ENCODE peak calls at places on chromosome 16, in six cellular contexts. W is WTC11, V is GM23338, K is H1, F is K562, H is HepG2. Y is an unnamed sample.

GRCh38 chr16:4767872-4768548 is 1.0 kb upstream of the ZNF500 start:
- DNase-seq in W (no peak), V (no peak), K (no peak), F (no peak), H (no peak), Y (peak; percentile 20)

GRCh38 chr16:52435573-52435972 is 111.4 kb downstream of the TOX3 start:
- DNase-seq in W (no peak), V (no peak), K (no peak), F (no peak), H (no peak), Y (no peak)

GRCh38 chr16:48246066-48246465 is 1.3 kb downstream of the ABCC11 start:
- DNase-seq in W (no peak), V (no peak), K (no peak), F (no peak), H (no peak), Y (no peak)

GRCh38 chr16:3606441-3606840 is 5.0 kb downstream of the SLX4 start:
- DNase-seq in W (no peak), V (no peak), K (no peak), F (no peak), H (no peak), Y (no peak)

GRCh38 chr16:75758215-75758614 is 31.9 kb upstream of the CPHXL start:
- DNase-seq in W (no peak), V (no peak), K (no peak), F (no peak), H (no peak), Y (no peak)

GRCh38 chr16:48901712-48902374 is 291.9 kb upstream of the N4BP1 start:
- DNase-seq in W (peak; percentile 16), V (peak; percentile 53), K (no peak), F (no peak), H (no peak), Y (no peak)

GRCh38 chr16:87924937-87925670 is 11.2 kb downstream of the CA5A start:
- DNase-seq in W (no peak), V (no peak), K (no peak), F (no peak), H (no peak), Y (no peak)

GRCh38 chr16:27403601-27403992 is 1.6 kb downstream of the IL21R start:
- DNase-seq in W (no peak), V (no peak), K (no peak), F (no peak), H (no peak), Y (no peak)

GRCh38 chr16:87474566-87474996 is 18.2 kb downstream of the ZCCHC14 start:
- DNase-seq in W (no peak), V (no peak), K (no peak), F (no peak), H (peak; percentile 60), Y (no peak)

GRCh38 chr16:3690470-3690918 is 26.8 kb downstream of the TRAP1 start:
- DNase-seq in W (peak; percentile 90), V (peak; percentile 88), K (peak; percentile 95), F (peak; percentile 83), H (peak; percentile 66), Y (peak; percentile 21)

GRCh38 chr16:10090816-10091215 is 91.4 kb downstream of the GRIN2A start:
- DNase-seq in W (no peak), V (no peak), K (no peak), F (no peak), H (no peak), Y (no peak)

GRCh38 chr16:63749256-63749655 is 1372.6 kb downstream of the CDH11 start:
- DNase-seq in W (no peak), V (no peak), K (no peak), F (no peak), H (no peak), Y (no peak)

GRCh38 chr16:61564741-61565140 is 471.5 kb downstream of the CDH8 start:
- DNase-seq in W (no peak), V (no peak), K (no peak), F (no peak), H (no peak), Y (no peak)

GRCh38 chr16:3189869-3190268 is 1.9 kb downstream of the OR1F1 start:
- DNase-seq in W (no peak), V (no peak), K (no peak), F (no peak), H (no peak), Y (no peak)

GRCh38 chr16:87728026-87728425 is 37.8 kb downstream of the KLHDC4 start:
- DNase-seq in W (no peak), V (no peak), K (no peak), F (no peak), H (no peak), Y (no peak)

GRCh38 chr16:58399718-58400633 is 7.7 kb downstream of the GINS3 start:
- DNase-seq in W (no peak), V (no peak), K (no peak), F (no peak), H (no peak), Y (no peak)

GRCh38 chr16:53912155-53912554 is 208.2 kb downstream of the FTO start:
- DNase-seq in W (no peak), V (no peak), K (no peak), F (no peak), H (no peak), Y (peak; percentile 2)

GRCh38 chr16:54456291-54456690 is 169.7 kb upstream of the IRX3 start:
- DNase-seq in W (no peak), V (no peak), K (no peak), F (no peak), H (no peak), Y (no peak)

GRCh38 chr16:22070361-22071351 is 21.7 kb upstream of the VWA3A start:
- DNase-seq in W (no peak), V (no peak), K (no peak), F (no peak), H (no peak), Y (no peak)

GRCh38 chr16:82638095-82638798 is 11.5 kb downstream of the CDH13 start:
- DNase-seq in W (no peak), V (no peak), K (no peak), F (no peak), H (no peak), Y (no peak)

GRCh38 chr16:23699100-23699499 is 13.9 kb downstream of the ERN2 start:
- DNase-seq in W (no peak), V (no peak), K (no peak), F (no peak), H (no peak), Y (no peak)

GRCh38 chr16:71214771-71215381 is 15.6 kb downstream of the HYDIN start:
- DNase-seq in W (no peak), V (peak; percentile 43), K (no peak), F (no peak), H (peak; percentile 17), Y (no peak)

GRCh38 chr16:28867241-28867640 is 3.6 kb downstream of the SH2B1 start:
- DNase-seq in W (no peak), V (no peak), K (no peak), F (no peak), H (no peak), Y (no peak)

GRCh38 chr16:27385398-27385797 is 16.6 kb upstream of the IL21R start:
- DNase-seq in W (no peak), V (no peak), K (no peak), F (no peak), H (no peak), Y (no peak)

GRCh38 chr16:88878967-88879787 is 12.7 kb upstream of the PABPN1L start:
- DNase-seq in W (no peak), V (no peak), K (no peak), F (no peak), H (no peak), Y (no peak)

GRCh38 chr16:80938035-80938927 is 68.4 kb downstream of the CMC2 start:
- DNase-seq in W (no peak), V (peak; percentile 70), K (no peak), F (no peak), H (no peak), Y (no peak)

GRCh38 chr16:10126686-10127085 is 55.5 kb downstream of the GRIN2A start:
- DNase-seq in W (no peak), V (no peak), K (no peak), F (no peak), H (no peak), Y (no peak)

GRCh38 chr16:1363501-1364041 is 11.8 kb downstream of the GNPTG start:
- DNase-seq in W (peak; percentile 79), V (peak; percentile 79), K (peak; percentile 88), F (peak; percentile 71), H (peak; percentile 30), Y (no peak)
- TF ChIP-seq CREB1 in W (no peak), V (no peak), K (peak; percentile 10), F (peak; percentile 40), H (no peak), Y (no peak)

GRCh38 chr16:85917012-85917411 is 18.1 kb downstream of the IRF8 start:
- DNase-seq in W (peak; percentile 38), V (peak; percentile 24), K (no peak), F (peak; percentile 23), H (no peak), Y (no peak)
- TF ChIP-seq CREB1 in W (no peak), V (no peak), K (no peak), F (no peak), H (no peak), Y (no peak)

DNA sequence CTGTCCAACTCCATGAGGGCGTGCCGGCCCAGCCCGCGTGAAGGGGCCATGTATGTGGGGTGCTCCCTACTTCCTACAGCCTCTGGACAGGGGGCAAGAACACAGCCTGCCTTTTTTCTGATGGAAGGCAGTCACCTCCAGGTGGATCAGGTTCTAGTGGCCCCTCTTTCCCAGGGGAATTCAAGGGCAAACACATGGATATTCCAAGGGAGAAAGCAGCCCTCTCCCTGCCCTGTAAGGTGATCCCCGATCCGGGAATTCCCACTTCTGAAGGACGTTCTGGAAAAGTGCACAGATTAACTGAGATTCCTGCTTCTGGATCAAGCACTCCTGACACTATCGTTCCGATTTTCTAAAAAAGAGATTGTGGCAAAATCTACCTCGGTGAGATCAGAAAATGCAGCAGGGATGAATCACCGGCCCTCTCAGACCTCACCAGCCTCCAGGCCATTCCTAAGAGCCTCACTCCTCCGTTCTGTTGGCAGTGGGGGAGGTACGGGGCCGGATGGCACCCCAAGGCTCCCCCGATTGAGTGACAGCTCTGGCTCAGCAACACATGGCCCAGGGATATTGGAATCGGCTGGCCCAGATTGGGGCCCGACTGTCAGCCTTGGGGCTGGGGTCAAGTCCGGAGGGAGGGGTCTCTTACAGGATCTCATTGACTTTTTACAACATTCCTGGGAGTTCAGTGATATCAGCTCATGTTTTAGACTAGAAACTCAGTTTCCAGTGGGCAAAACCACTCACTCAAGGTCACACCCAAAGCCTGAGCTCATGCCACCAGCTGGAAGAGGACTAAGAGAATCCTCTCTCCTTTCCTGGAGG is 12.3 kb downstream of the STX1B start:
- DNase-seq in W (no peak), V (peak; percentile 34), K (no peak), F (no peak), H (peak; percentile 49), Y (no peak)
- TF ChIP-seq CREB1 in W (no peak), V (no peak), K (no peak), F (no peak), H (no peak), Y (no peak)

GRCh38 chr16:57044931-57045693 is 47.3 kb upstream of the CPNE2 start:
- DNase-seq in W (no peak), V (no peak), K (no peak), F (no peak), H (no peak), Y (no peak)

GRCh38 chr16:57045694-57046381 is 46.5 kb upstream of the CPNE2 start:
- DNase-seq in W (peak; percentile 71), V (peak; percentile 84), K (peak; percentile 84), F (peak; percentile 61), H (peak; percentile 71), Y (peak; percentile 55)

GRCh38 chr16:57049678-57050077 is 42.7 kb upstream of the CPNE2 start:
- DNase-seq in W (no peak), V (no peak), K (no peak), F (no peak), H (no peak), Y (peak; percentile 52)

GRCh38 chr16:57051696-57052228 is 40.6 kb upstream of the CPNE2 start:
- DNase-seq in W (no peak), V (no peak), K (no peak), F (no peak), H (no peak), Y (no peak)

GRCh38 chr16:57048095-57048494 is 44.3 kb upstream of the CPNE2 start:
- DNase-seq in W (no peak), V (no peak), K (no peak), F (no peak), H (no peak), Y (no peak)
- TF ChIP-seq CREB1 in W (no peak), V (no peak), K (no peak), F (no peak), H (no peak), Y (no peak)

Y was measured in GM12878.